ENCODE peak calls at places on chromosomes 6 and 20, in ten cellular contexts. One of them, this sample, is unnamed.

GRCh38 chr6:167855825-167856425 is 29.2 kb downstream of the AFDN start:
- DNase-seq in colonic mucosa: no peak
- DNase-seq in EL: peak
- DNase-seq in AG10803: peak
- DNase-seq in Kasumi-1: no peak
- DNase-seq in fibroblast of lung: peak
- DNase-seq in ureter: no peak
- DNase-seq in NCI-H1105: no peak
- DNase-seq in iPS-NIHi11: no peak
- DNase-seq in ascending aorta: no peak
- DNase-seq in this sample: peak

GRCh38 chr6:46526607-46527006 is 35.4 kb upstream of the RCAN2 start:
- DNase-seq in colonic mucosa: no peak
- DNase-seq in EL: no peak
- DNase-seq in AG10803: no peak
- DNase-seq in Kasumi-1: no peak
- DNase-seq in fibroblast of lung: no peak
- DNase-seq in ureter: no peak
- DNase-seq in NCI-H1105: peak
- DNase-seq in iPS-NIHi11: no peak
- DNase-seq in ascending aorta: no peak
- DNase-seq in this sample: no peak

GRCh38 chr20:41151134-41151869 is 14.0 kb downstream of the PLCG1 start:
- DNase-seq in colonic mucosa: no peak
- DNase-seq in EL: no peak
- DNase-seq in AG10803: no peak
- DNase-seq in Kasumi-1: no peak
- DNase-seq in fibroblast of lung: no peak
- DNase-seq in ureter: no peak
- DNase-seq in NCI-H1105: no peak
- DNase-seq in iPS-NIHi11: no peak
- DNase-seq in ascending aorta: no peak
- DNase-seq in this sample: no peak

GRCh38 chr6:12291785-12292604 is 1.8 kb downstream of the EDN1 start:
- DNase-seq in colonic mucosa: peak
- DNase-seq in EL: peak
- DNase-seq in AG10803: peak
- DNase-seq in Kasumi-1: no peak
- DNase-seq in fibroblast of lung: no peak
- DNase-seq in ureter: no peak
- DNase-seq in NCI-H1105: no peak
- DNase-seq in iPS-NIHi11: no peak
- DNase-seq in ascending aorta: no peak
- DNase-seq in this sample: peak

GRCh38 chr6:106913676-106914280 is 60.8 kb downstream of the CD24 start:
- DNase-seq in colonic mucosa: peak
- DNase-seq in EL: no peak
- DNase-seq in AG10803: no peak
- DNase-seq in Kasumi-1: no peak
- DNase-seq in fibroblast of lung: no peak
- DNase-seq in ureter: no peak
- DNase-seq in NCI-H1105: no peak
- DNase-seq in iPS-NIHi11: no peak
- DNase-seq in ascending aorta: no peak
- DNase-seq in this sample: no peak

GRCh38 chr6:21732731-21733130 is 139.2 kb downstream of the SOX4 start:
- DNase-seq in colonic mucosa: no peak
- DNase-seq in EL: no peak
- DNase-seq in AG10803: no peak
- DNase-seq in Kasumi-1: no peak
- DNase-seq in fibroblast of lung: no peak
- DNase-seq in ureter: no peak
- DNase-seq in NCI-H1105: no peak
- DNase-seq in iPS-NIHi11: no peak
- DNase-seq in ascending aorta: no peak
- DNase-seq in this sample: no peak

GRCh38 chr6:48817714-48818113 is 645.3 kb downstream of the MMUT start:
- DNase-seq in colonic mucosa: no peak
- DNase-seq in EL: no peak
- DNase-seq in AG10803: peak
- DNase-seq in Kasumi-1: no peak
- DNase-seq in fibroblast of lung: peak
- DNase-seq in ureter: no peak
- DNase-seq in NCI-H1105: no peak
- DNase-seq in iPS-NIHi11: no peak
- DNase-seq in ascending aorta: no peak
- DNase-seq in this sample: peak

GRCh38 chr6:94639564-94639963 is 937.8 kb upstream of the MANEA start:
- DNase-seq in colonic mucosa: no peak
- DNase-seq in EL: no peak
- DNase-seq in AG10803: no peak
- DNase-seq in Kasumi-1: no peak
- DNase-seq in fibroblast of lung: no peak
- DNase-seq in ureter: no peak
- DNase-seq in NCI-H1105: no peak
- DNase-seq in iPS-NIHi11: no peak
- DNase-seq in ascending aorta: no peak
- DNase-seq in this sample: no peak

GRCh38 chr20:25867776-25868649 is 171.4 kb upstream of the ZNF337 start:
- DNase-seq in colonic mucosa: peak
- DNase-seq in EL: peak
- DNase-seq in AG10803: peak
- DNase-seq in Kasumi-1: no peak
- DNase-seq in fibroblast of lung: peak
- DNase-seq in ureter: peak
- DNase-seq in NCI-H1105: peak
- DNase-seq in iPS-NIHi11: peak
- DNase-seq in ascending aorta: peak
- DNase-seq in this sample: peak

GRCh38 chr20:56829788-56830385 is 200.8 kb downstream of the TFAP2C start:
- DNase-seq in colonic mucosa: no peak
- DNase-seq in EL: no peak
- DNase-seq in AG10803: no peak
- DNase-seq in Kasumi-1: no peak
- DNase-seq in fibroblast of lung: no peak
- DNase-seq in ureter: no peak
- DNase-seq in NCI-H1105: no peak
- DNase-seq in iPS-NIHi11: peak
- DNase-seq in ascending aorta: no peak
- DNase-seq in this sample: no peak

GRCh38 chr6:44538131-44538835 is 150.8 kb downstream of the CDC5L start:
- DNase-seq in colonic mucosa: no peak
- DNase-seq in EL: no peak
- DNase-seq in AG10803: no peak
- DNase-seq in Kasumi-1: no peak
- DNase-seq in fibroblast of lung: no peak
- DNase-seq in ureter: peak
- DNase-seq in NCI-H1105: no peak
- DNase-seq in iPS-NIHi11: no peak
- DNase-seq in ascending aorta: peak
- DNase-seq in this sample: no peak

GRCh38 chr6:117264487-117265424 is 602 bp upstream of the VGLL2 start:
- DNase-seq in colonic mucosa: no peak
- DNase-seq in EL: peak
- DNase-seq in AG10803: peak
- DNase-seq in Kasumi-1: no peak
- DNase-seq in fibroblast of lung: peak
- DNase-seq in ureter: no peak
- DNase-seq in NCI-H1105: no peak
- DNase-seq in iPS-NIHi11: peak
- DNase-seq in ascending aorta: no peak
- DNase-seq in this sample: no peak

GRCh38 chr6:104421650-104422049 is 438.1 kb downstream of the HACE1 start:
- DNase-seq in colonic mucosa: no peak
- DNase-seq in EL: no peak
- DNase-seq in AG10803: no peak
- DNase-seq in Kasumi-1: no peak
- DNase-seq in fibroblast of lung: no peak
- DNase-seq in ureter: no peak
- DNase-seq in NCI-H1105: no peak
- DNase-seq in iPS-NIHi11: no peak
- DNase-seq in ascending aorta: no peak
- DNase-seq in this sample: no peak

GRCh38 chr20:58580493-58580835 is 65.3 kb upstream of the APCDD1L start:
- DNase-seq in colonic mucosa: no peak
- DNase-seq in EL: no peak
- DNase-seq in AG10803: no peak
- DNase-seq in Kasumi-1: no peak
- DNase-seq in fibroblast of lung: no peak
- DNase-seq in ureter: no peak
- DNase-seq in NCI-H1105: no peak
- DNase-seq in iPS-NIHi11: no peak
- DNase-seq in ascending aorta: no peak
- DNase-seq in this sample: no peak

GRCh38 chr20:24382330-24382729 is 87.1 kb upstream of the SYNDIG1 start:
- DNase-seq in colonic mucosa: no peak
- DNase-seq in EL: no peak
- DNase-seq in AG10803: peak
- DNase-seq in Kasumi-1: no peak
- DNase-seq in fibroblast of lung: no peak
- DNase-seq in ureter: peak
- DNase-seq in NCI-H1105: no peak
- DNase-seq in iPS-NIHi11: no peak
- DNase-seq in ascending aorta: peak
- DNase-seq in this sample: no peak

GRCh38 chr6:140393665-140394064 is 1019.2 kb upstream of the CITED2 start:
- DNase-seq in colonic mucosa: no peak
- DNase-seq in EL: peak
- DNase-seq in AG10803: peak
- DNase-seq in Kasumi-1: no peak
- DNase-seq in fibroblast of lung: peak
- DNase-seq in ureter: no peak
- DNase-seq in NCI-H1105: no peak
- DNase-seq in iPS-NIHi11: no peak
- DNase-seq in ascending aorta: no peak
- DNase-seq in this sample: peak

GRCh38 chr6:79671605-79672266 is 40.6 kb downstream of the SH3BGRL2 start:
- DNase-seq in colonic mucosa: peak
- DNase-seq in EL: no peak
- DNase-seq in AG10803: no peak
- DNase-seq in Kasumi-1: no peak
- DNase-seq in fibroblast of lung: peak
- DNase-seq in ureter: peak
- DNase-seq in NCI-H1105: no peak
- DNase-seq in iPS-NIHi11: no peak
- DNase-seq in ascending aorta: no peak
- DNase-seq in this sample: peak

GRCh38 chr6:2403546-2403945 is 158.1 kb upstream of the GMDS start:
- DNase-seq in colonic mucosa: peak
- DNase-seq in EL: no peak
- DNase-seq in AG10803: no peak
- DNase-seq in Kasumi-1: no peak
- DNase-seq in fibroblast of lung: no peak
- DNase-seq in ureter: no peak
- DNase-seq in NCI-H1105: peak
- DNase-seq in iPS-NIHi11: no peak
- DNase-seq in ascending aorta: no peak
- DNase-seq in this sample: no peak

GRCh38 chr6:104684911-104685415 is 174.8 kb downstream of the HACE1 start:
- DNase-seq in colonic mucosa: no peak
- DNase-seq in EL: no peak
- DNase-seq in AG10803: no peak
- DNase-seq in Kasumi-1: no peak
- DNase-seq in fibroblast of lung: no peak
- DNase-seq in ureter: no peak
- DNase-seq in NCI-H1105: no peak
- DNase-seq in iPS-NIHi11: no peak
- DNase-seq in ascending aorta: no peak
- DNase-seq in this sample: peak

GRCh38 chr6:135310291-135310690 is 129.2 kb downstream of the MYB start:
- DNase-seq in colonic mucosa: no peak
- DNase-seq in EL: no peak
- DNase-seq in AG10803: no peak
- DNase-seq in Kasumi-1: peak
- DNase-seq in fibroblast of lung: peak
- DNase-seq in ureter: no peak
- DNase-seq in NCI-H1105: peak
- DNase-seq in iPS-NIHi11: no peak
- DNase-seq in ascending aorta: no peak
- DNase-seq in this sample: no peak

This sample was measured in fibroblast of villous mesenchyme.